ENCODE peak calls at places on chromosomes 1 and 21, in four cellular contexts. C is cardiac fibroblast, B is GM12865, V is heart left ventricle. X is an unnamed sample.

GRCh38 chr1:52904590-52905375 is 16.8 kb downstream of the ECHDC2 start:
- DNase-seq in V (no peak), B (peak), C (peak), X (peak)

GRCh38 chr1:222893255-222893654 is 78.4 kb downstream of the DISP1 start:
- DNase-seq in V (no peak), C (no peak), B (no peak), X (no peak)

GRCh38 chr1:231808990-231809389 is 182.4 kb downstream of the DISC1 start:
- DNase-seq in C (peak), V (no peak), B (no peak), X (peak)

GRCh38 chr1:1298861-1299685 is 8.7 kb downstream of the ACAP3 start:
- DNase-seq in B (no peak), V (no peak), C (no peak), X (peak)

GRCh38 chr1:50332941-50333594 is 90.2 kb downstream of the DMRTA2 start:
- DNase-seq in C (peak), V (peak), B (peak), X (no peak)

GRCh38 chr1:33826311-33826710 is 37.6 kb upstream of the HMGB4 start:
- DNase-seq in V (no peak), B (no peak), C (no peak), X (no peak)

GRCh38 chr1:224524679-224525078 is 90.1 kb upstream of the WDR26 start:
- DNase-seq in V (no peak), B (no peak), C (peak), X (peak)

GRCh38 chr1:92577251-92577895 is 90.6 kb upstream of the GFI1 start:
- DNase-seq in B (no peak), V (peak), C (peak), X (peak)

GRCh38 chr1:153968400-153968799 is 698 bp downstream of the CREB3L4 start:
- DNase-seq in V (no peak), C (no peak), B (no peak), X (no peak)

GRCh38 chr1:59695301-59695700 is 119.4 kb upstream of the HOOK1 start:
- DNase-seq in C (no peak), V (no peak), B (no peak), X (no peak)

GRCh38 chr21:45384656-45385548 is 20.1 kb upstream of the COL18A1 start:
- DNase-seq in C (no peak), B (no peak), V (peak), X (no peak)

GRCh38 chr1:201310986-201311355 is 27.7 kb downstream of the PKP1 start:
- DNase-seq in B (no peak), C (no peak), V (peak), X (no peak)

GRCh38 chr21:16709866-16710550 is 802.8 kb upstream of the CXADR start:
- DNase-seq in C (peak), B (no peak), V (no peak), X (peak)

GRCh38 chr1:60922304-60922703 is 160.1 kb upstream of the NFIA start:
- DNase-seq in C (no peak), V (no peak), B (no peak), X (no peak)

GRCh38 chr1:1325288-1326074 is 879 bp downstream of the CPTP start:
- DNase-seq in C (no peak), B (no peak), V (peak), X (no peak)

GRCh38 chr1:150150511-150151021 is 850 bp downstream of the PLEKHO1 start:
- DNase-seq in C (no peak), V (peak), B (no peak), X (peak)

GRCh38 chr1:163047951-163048659 is 21.1 kb upstream of the RGS4 start:
- DNase-seq in V (no peak), B (no peak), C (no peak), X (no peak)

GRCh38 chr1:226429051-226429461 is 21.2 kb upstream of the PARP1 start:
- DNase-seq in C (no peak), V (no peak), B (no peak), X (no peak)

GRCh38 chr21:14598065-14598464 is 52.0 kb upstream of the SAMSN1 start:
- DNase-seq in C (no peak), B (no peak), V (no peak), X (no peak)

GRCh38 chr1:151399890-151400235 is 490 bp downstream of the PSMB4 start:
- DNase-seq in V (no peak), C (peak), B (peak), X (peak)

GRCh38 chr1:162560303-162561036 is 1.1 kb upstream of the UAP1 start:
- DNase-seq in B (no peak), V (no peak), C (no peak), X (no peak)

GRCh38 chr1:166902279-166902678 is 26.2 kb upstream of the TADA1 start:
- DNase-seq in B (no peak), C (peak), V (no peak), X (peak)

GRCh38 chr1:6743189-6744101 is 41.8 kb upstream of the CAMTA1 start:
- DNase-seq in V (peak), C (peak), B (peak), X (peak)

GRCh38 chr21:34788879-34789278 is 120.1 kb downstream of the CLIC6 start:
- DNase-seq in V (no peak), C (no peak), B (no peak), X (no peak)